ENCODE peak calls at places on chromosomes 3 and 15, in seven cellular contexts. V is GM12878, M is GM12892, B is K562, U is SK-N-SH, P is H1, F is GM12891. D is an unnamed sample.

GRCh38 chr3:184050217-184050847 is 2.5 kb upstream of the HTR3C start:
- DNase-seq in V (no peak), M (no peak), B (no peak), U (no peak), P (no peak), F (no peak), D (no peak)

GRCh38 chr3:54056521-54056920 is 65.8 kb upstream of the CACNA2D3 start:
- DNase-seq in V (no peak), M (no peak), B (no peak), U (no peak), P (no peak), F (no peak), D (no peak)

GRCh38 chr3:172138792-172139507 is 99.6 kb downstream of the FNDC3B start:
- DNase-seq in V (peak), M (no peak), B (peak), U (no peak), P (no peak), F (no peak), D (peak)

GRCh38 chr3:473284-473800 is 276.8 kb downstream of the CHL1 start:
- DNase-seq in V (no peak), M (no peak), B (no peak), U (no peak), P (no peak), F (no peak), D (no peak)

GRCh38 chr3:188396900-188397299 is 242.9 kb downstream of the LPP start:
- DNase-seq in V (no peak), M (no peak), B (no peak), U (no peak), P (no peak), F (no peak), D (no peak)

GRCh38 chr15:83815506-83815905 is 161.6 kb downstream of the ADAMTSL3 start:
- DNase-seq in V (no peak), M (no peak), B (no peak), U (no peak), P (no peak), F (no peak), D (no peak)

GRCh38 chr3:62242846-62243245 is 130.5 kb downstream of the FEZF2 start:
- DNase-seq in V (no peak), M (no peak), B (no peak), U (no peak), P (no peak), F (no peak), D (no peak)

GRCh38 chr3:8500208-8500961 is 1.2 kb upstream of the LMCD1 start:
- DNase-seq in V (no peak), M (no peak), B (no peak), U (peak), P (no peak), F (no peak), D (peak)

GRCh38 chr3:133588035-133588434 is 14.5 kb downstream of the CDV3 start:
- DNase-seq in V (no peak), M (no peak), B (no peak), U (no peak), P (no peak), F (no peak), D (no peak)

GRCh38 chr3:140219161-140219745 is 284.3 kb downstream of the CLSTN2 start:
- DNase-seq in V (no peak), M (no peak), B (no peak), U (no peak), P (no peak), F (no peak), D (no peak)

GRCh38 chr15:47422901-47423300 is 294.4 kb upstream of the SEMA6D start:
- DNase-seq in V (no peak), M (no peak), B (no peak), U (no peak), P (no peak), F (no peak), D (no peak)

GRCh38 chr15:68277131-68277604 is 377 bp upstream of the FEM1B start:
- DNase-seq in V (no peak), M (no peak), B (no peak), U (peak), P (no peak), F (no peak), D (no peak)

GRCh38 chr3:108345492-108346205 is 49.3 kb downstream of the HHLA2 start:
- DNase-seq in V (no peak), M (no peak), B (no peak), U (no peak), P (no peak), F (no peak), D (no peak)

DNA sequence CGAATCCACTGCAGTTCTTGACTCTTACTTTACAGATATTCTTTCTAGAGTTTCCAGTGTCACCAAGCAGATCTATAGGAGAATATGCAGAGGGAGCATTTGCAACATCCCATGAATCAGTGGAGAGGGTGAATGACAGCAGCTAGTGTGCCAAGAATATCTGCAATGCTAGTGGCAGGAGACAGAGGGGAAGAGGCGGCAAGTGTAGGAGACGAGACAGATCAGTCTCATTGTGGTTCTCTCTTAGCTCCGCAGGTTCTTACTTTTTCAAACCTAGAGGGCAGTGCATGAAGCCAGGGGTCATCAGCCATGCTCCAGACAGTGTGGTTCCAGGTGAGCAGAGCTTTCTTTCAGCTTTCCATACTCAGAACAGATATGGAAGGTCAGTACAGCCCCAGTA is 749 bp downstream of the ZNF619 start:
- DNase-seq in V (no peak), M (no peak), B (peak), U (peak), P (no peak), F (no peak), D (no peak)
- TF ChIP-seq TAF1 in V (no peak), M (no peak), B (no peak), U (no peak), P (no peak), F (no peak), D (no peak)

DNA sequence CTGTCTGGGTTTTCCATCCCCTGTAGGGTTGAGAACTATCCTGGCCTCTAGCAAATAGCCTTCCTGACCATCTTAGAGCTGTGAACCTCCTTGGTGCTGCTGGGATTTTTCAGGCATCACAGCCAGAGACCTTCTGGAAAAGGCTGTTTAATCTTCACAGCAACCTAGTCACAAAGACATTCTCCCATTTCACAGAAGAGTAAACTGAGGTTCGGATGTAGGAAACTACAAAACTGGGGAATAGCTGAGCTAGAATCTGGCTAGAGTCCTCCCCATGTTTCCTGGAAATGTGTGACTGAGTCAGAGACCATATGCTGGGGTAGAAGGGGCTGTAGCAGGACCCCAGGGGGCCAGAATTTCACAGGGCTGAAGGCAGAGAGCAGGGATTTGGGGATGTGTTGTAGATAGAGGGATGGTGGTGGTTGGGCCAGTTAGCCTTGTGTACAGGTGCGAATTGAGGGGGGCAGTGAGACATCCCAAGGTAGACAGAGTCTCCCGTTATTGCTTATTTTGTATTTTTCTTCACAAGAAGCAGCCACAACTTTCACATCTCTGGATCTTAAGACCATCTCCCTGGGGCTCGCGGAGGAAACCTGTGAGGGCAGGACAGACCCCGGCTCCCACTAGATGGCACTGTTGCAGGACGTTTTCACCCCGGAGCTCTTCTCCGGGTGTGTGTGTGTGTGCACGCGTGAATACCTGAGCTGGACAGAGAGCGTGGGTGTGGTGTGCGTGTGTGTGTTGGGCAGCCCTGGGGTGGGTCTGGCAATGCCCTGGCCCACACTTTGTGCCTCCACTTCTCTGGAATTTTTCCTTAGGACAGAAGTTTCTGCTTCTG is 66.9 kb upstream of the PRR23C start:
- DNase-seq in V (no peak), M (peak), B (peak), U (peak), P (peak), F (peak), D (peak)
- TF ChIP-seq TAF1 in V (no peak), M (no peak), B (no peak), U (no peak), P (no peak), F (no peak), D (no peak)

GRCh38 chr3:194308635-194309213 is 42.4 kb downstream of the CPN2 start:
- DNase-seq in V (peak), M (no peak), B (no peak), U (no peak), P (no peak), F (no peak), D (no peak)
- TF ChIP-seq TAF1 in V (no peak), M (no peak), B (no peak), U (no peak), P (no peak), F (no peak), D (no peak)

GRCh38 chr15:66655511-66655910 is 46.5 kb upstream of the SMAD6 start:
- DNase-seq in V (no peak), M (no peak), B (no peak), U (no peak), P (no peak), F (no peak), D (no peak)

GRCh38 chr15:66653852-66654251 is 48.2 kb upstream of the SMAD6 start:
- DNase-seq in V (no peak), M (no peak), B (no peak), U (no peak), P (no peak), F (no peak), D (no peak)

GRCh38 chr15:66653398-66653797 is 48.6 kb upstream of the SMAD6 start:
- DNase-seq in V (no peak), M (no peak), B (no peak), U (no peak), P (no peak), F (no peak), D (no peak)

GRCh38 chr15:66655997-66656396 is 46.0 kb upstream of the SMAD6 start:
- DNase-seq in V (no peak), M (no peak), B (no peak), U (no peak), P (no peak), F (no peak), D (no peak)

GRCh38 chr15:66654718-66655375 is 47.2 kb upstream of the SMAD6 start:
- DNase-seq in V (no peak), M (no peak), B (peak), U (no peak), P (no peak), F (no peak), D (no peak)
- TF ChIP-seq TAF1 in V (no peak), M (no peak), B (no peak), U (no peak), P (no peak), F (no peak), D (no peak)

GRCh38 chr15:89633585-89633984 is 21.7 kb downstream of the KIF7 start:
- DNase-seq in V (no peak), M (no peak), B (no peak), U (no peak), P (no peak), F (no peak), D (no peak)

GRCh38 chr15:89630974-89631901 is 24.0 kb downstream of the KIF7 start:
- DNase-seq in V (no peak), M (no peak), B (no peak), U (peak), P (no peak), F (no peak), D (no peak)

GRCh38 chr15:89632563-89633430 is 22.5 kb downstream of the KIF7 start:
- DNase-seq in V (no peak), M (no peak), B (no peak), U (peak), P (no peak), F (peak), D (no peak)

GRCh38 chr15:89630260-89630659 is 25.0 kb downstream of the KIF7 start:
- DNase-seq in V (no peak), M (no peak), B (no peak), U (no peak), P (no peak), F (no peak), D (no peak)

DNA sequence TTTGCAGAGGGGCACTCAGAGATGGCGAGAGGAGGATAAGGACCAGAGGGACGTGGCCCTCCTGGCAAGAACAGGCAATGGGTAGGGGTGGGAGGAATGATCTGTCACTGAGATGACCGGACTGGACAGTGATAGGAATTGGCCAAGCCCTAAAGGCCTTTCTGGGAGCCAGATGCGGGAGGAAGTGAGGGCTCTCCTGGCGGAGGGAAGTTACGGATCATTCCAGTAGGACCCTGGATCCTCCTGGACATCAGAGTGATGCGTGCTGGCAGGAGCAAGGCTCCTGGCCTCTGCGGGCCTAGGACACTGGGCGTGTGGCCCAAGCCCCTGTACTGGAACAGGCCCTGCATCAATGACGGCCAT is 23.4 kb downstream of the KIF7 start:
- DNase-seq in V (no peak), M (no peak), B (no peak), U (peak), P (no peak), F (peak), D (no peak)
- TF ChIP-seq TAF1 in V (no peak), M (no peak), B (no peak), U (no peak), P (no peak), F (no peak), D (no peak)

GRCh38 chr3:113274959-113275556 is 63.7 kb downstream of the BOC start:
- DNase-seq in V (no peak), M (no peak), B (no peak), U (no peak), P (no peak), F (no peak), D (no peak)

GRCh38 chr3:113277414-113277813 is 66.1 kb downstream of the BOC start:
- DNase-seq in V (peak), M (no peak), B (no peak), U (no peak), P (no peak), F (no peak), D (no peak)

GRCh38 chr3:113276581-113277080 is 65.3 kb downstream of the BOC start:
- DNase-seq in V (no peak), M (no peak), B (no peak), U (no peak), P (no peak), F (no peak), D (no peak)

GRCh38 chr3:113274425-113274824 is 63.1 kb downstream of the BOC start:
- DNase-seq in V (no peak), M (no peak), B (no peak), U (no peak), P (no peak), F (no peak), D (no peak)

GRCh38 chr3:113275876-113276580 is 64.7 kb downstream of the BOC start:
- DNase-seq in V (peak), M (peak), B (no peak), U (no peak), P (no peak), F (peak), D (peak)
- TF ChIP-seq TAF1 in V (no peak), M (no peak), B (no peak), U (no peak), P (no peak), F (no peak), D (no peak)

GRCh38 chr3:102238362-102238761 is 196.5 kb upstream of the ZPLD1 start:
- DNase-seq in V (no peak), M (no peak), B (no peak), U (no peak), P (peak), F (no peak), D (no peak)
- TF ChIP-seq TAF1 in V (no peak), M (no peak), B (no peak), U (no peak), P (no peak), F (no peak), D (no peak)

GRCh38 chr15:85609492-85609891 is 185.2 kb downstream of the KLHL25 start:
- DNase-seq in V (no peak), M (no peak), B (no peak), U (no peak), P (no peak), F (no peak), D (no peak)

GRCh38 chr15:85607141-85607806 is 187.5 kb downstream of the KLHL25 start:
- DNase-seq in V (no peak), M (no peak), B (no peak), U (no peak), P (no peak), F (no peak), D (peak)

GRCh38 chr15:85611361-85611760 is 183.4 kb downstream of the KLHL25 start:
- DNase-seq in V (no peak), M (no peak), B (no peak), U (no peak), P (no peak), F (no peak), D (no peak)

GRCh38 chr15:85606721-85607120 is 188.0 kb downstream of the KLHL25 start:
- DNase-seq in V (no peak), M (no peak), B (no peak), U (no peak), P (no peak), F (no peak), D (no peak)

DNA sequence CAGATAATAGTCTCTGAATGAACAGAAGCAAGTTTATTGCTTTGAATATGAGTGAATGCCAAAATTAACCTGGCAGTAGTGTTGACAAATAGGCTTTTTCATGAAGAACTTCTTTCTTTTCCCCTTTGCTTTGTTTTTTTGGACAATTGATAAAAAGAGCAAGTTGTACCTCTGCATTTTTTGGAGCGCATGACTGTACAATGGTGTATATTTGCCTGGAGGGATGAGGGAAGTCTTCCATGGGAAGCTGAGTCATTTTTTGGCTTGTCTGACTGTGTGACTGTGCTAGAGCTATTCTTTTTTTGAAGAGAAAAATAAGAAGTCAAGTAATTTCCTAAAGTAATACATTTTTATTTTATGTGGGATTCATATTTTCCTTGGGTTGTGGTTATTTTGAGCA is 186.9 kb downstream of the KLHL25 start:
- DNase-seq in V (no peak), M (no peak), B (no peak), U (no peak), P (no peak), F (no peak), D (no peak)
- TF ChIP-seq TAF1 in V (no peak), M (no peak), B (no peak), U (no peak), P (no peak), F (no peak), D (no peak)

DNA sequence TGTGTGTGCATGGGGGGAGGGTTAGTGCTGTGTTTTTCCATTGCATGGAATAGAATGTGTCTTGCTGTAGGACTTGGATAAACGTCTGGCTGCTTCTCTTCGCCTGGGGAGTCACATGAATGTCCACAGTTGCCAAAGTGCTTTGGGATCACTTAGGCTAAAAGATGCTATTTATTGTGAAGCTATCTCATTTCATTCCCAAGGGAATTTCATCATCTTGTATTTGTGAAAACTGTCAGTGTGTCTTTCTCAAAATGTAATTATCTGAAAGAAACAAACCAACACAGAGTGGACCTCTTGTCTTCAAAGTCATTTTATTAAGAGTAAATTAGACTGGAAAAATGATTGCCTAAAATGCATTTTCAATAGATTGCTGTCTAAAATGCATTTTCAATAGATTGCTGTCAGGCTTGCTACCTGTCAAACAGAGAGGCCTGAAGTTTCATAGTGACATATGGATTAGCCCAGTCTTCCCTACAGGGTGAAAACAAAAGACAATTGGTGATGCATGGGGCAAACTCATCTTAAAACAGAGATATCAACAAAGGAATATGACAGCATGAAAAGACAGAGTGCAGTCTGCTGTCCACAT is 117.0 kb upstream of the GOLIM4 start:
- DNase-seq in V (no peak), M (no peak), B (no peak), U (no peak), P (no peak), F (no peak), D (no peak)
- TF ChIP-seq TAF1 in V (no peak), M (no peak), B (no peak), U (no peak), P (no peak), F (no peak), D (no peak)

D was measured in HepG2.